ENCODE peak calls at places on chromosomes 13 and 19, in four cellular contexts. D is IMR-90, U is neuronal stem cell, H is H1. V is an unnamed sample.

GRCh38 chr19:31559494-31559893 is 210.3 kb upstream of the TSHZ3 start:
- DNase-seq in H (no peak), D (no peak), U (no peak), V (no peak)

GRCh38 chr19:14350302-14350701 is 30.9 kb upstream of the ADGRE5 start:
- DNase-seq in D (no peak), H (no peak), U (no peak), V (no peak)

GRCh38 chr13:112905990-112906641 is 62.9 kb upstream of the MCF2L start:
- DNase-seq in U (peak; percentile 41), H (peak; percentile 59), D (no peak), V (peak; percentile 79)

GRCh38 chr13:104592127-104592526 is 1525.9 kb upstream of the SLC10A2 start:
- DNase-seq in D (peak; percentile 76), H (no peak), U (no peak), V (no peak)

GRCh38 chr19:9406798-9407352 is 28.5 kb downstream of the ZNF266 start:
- DNase-seq in H (peak; percentile 19), U (no peak), D (peak; percentile 92), V (no peak)

GRCh38 chr19:8517551-8518442 is 3.8 kb upstream of the ZNF414 start:
- DNase-seq in U (no peak), D (no peak), H (no peak), V (peak; percentile 73)

GRCh38 chr19:35902870-35903475 is 644 bp downstream of the HCST start:
- DNase-seq in D (no peak), H (no peak), U (no peak), V (no peak)

GRCh38 chr13:114068723-114069322 is 63.6 kb downstream of the RASA3 start:
- DNase-seq in D (peak; percentile 77), H (no peak), U (no peak), V (peak; percentile 81)

GRCh38 chr13:84985860-84986259 is 813.4 kb downstream of the SLITRK6 start:
- DNase-seq in U (no peak), H (no peak), D (no peak), V (peak; percentile 20)

GRCh38 chr13:98181106-98181815 is 4.2 kb upstream of the RNF113B start:
- DNase-seq in H (no peak), D (no peak), U (no peak), V (no peak)

GRCh38 chr13:53075356-53076041 is 46.9 kb downstream of the OLFM4 start:
- DNase-seq in D (no peak), H (no peak), U (no peak), V (peak; percentile 61)
- H4K8ac ChIP-seq in D (no peak overlapping the region), H (no peak overlapping the region), U (no peak overlapping the region), V (no peak overlapping the region)

GRCh38 chr19:49793561-49793840 is 19.6 kb downstream of the FUZ start:
- DNase-seq in D (peak; percentile 57), U (no peak), H (no peak), V (no peak)
- H2BK120ac ChIP-seq in D (no peak overlapping the region), U (no peak overlapping the region), H (no peak overlapping the region), V (no peak overlapping the region)

DNA sequence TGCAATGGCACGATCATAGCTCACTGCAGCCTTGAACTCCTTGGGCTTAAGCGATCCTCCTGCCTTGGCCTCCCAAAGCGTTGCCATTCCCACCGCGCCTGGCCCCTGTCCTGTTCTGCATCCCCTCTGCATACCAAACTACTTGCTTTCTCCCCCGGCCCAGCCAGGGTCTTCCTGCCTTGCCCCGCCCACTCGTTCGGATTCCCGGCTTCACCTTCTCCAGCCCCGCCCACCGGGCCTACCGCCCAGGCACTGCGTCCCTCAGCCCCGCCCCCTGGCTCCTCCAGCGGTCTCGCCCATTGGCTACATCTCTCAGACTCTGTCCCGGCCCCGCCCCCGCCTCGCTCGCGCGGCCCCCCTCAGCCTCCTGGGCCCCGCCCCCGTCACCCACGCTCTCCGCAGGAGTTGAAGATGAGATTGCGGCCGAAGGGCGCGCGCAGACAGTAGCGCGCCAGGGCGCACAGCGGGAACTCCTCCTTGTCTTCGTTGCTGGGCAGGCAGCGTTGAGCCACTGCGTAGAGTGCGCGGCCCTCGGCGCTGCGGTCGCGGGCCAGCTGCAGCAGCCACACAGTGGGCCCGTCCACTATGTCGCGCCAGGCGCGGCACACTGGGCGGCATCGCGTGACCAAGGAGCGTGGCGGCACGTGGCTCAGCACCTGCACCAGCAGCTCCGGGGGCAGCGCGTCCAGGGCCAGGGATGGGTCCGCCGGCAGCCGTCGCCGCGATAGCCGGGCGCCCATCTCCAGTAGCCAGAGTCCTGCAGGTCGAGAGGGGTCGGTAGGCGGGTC is 19.0 kb downstream of the MRPS12 start:
- DNase-seq in U (peak; percentile 80), D (peak; percentile 25), H (peak; percentile 87), V (peak; percentile 93)
- H4K8ac ChIP-seq in U (no peak overlapping the region), D (no peak overlapping the region), H (peak overlapping the region; percentile 62), V (no peak overlapping the region)

GRCh38 chr19:40411958-40412499 is 1.1 kb downstream of the PRX start:
- DNase-seq in U (no peak), D (no peak), H (no peak), V (no peak)
- H2BK120ac ChIP-seq in U (no peak overlapping the region), D (no peak overlapping the region), H (no peak overlapping the region), V (no peak overlapping the region)

DNA sequence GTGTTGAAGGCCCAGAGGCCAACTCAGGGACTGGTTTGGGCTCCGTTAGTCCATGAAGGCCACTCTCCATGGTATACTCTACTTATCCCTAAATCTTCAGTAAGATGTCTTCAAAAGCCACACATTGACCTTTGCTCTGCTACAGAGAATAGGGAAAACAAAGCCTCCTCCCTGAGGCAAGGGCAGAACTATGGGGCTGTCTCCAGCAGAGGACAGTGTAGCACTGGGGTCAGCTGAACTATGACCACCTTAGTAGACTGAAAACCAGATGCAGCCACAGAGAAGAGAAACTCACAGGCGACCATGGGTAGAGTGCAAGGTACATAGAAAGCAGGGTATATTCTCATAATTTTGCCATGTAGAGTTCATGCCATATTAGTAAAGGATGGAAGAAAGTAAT is 587.4 kb downstream of the LMO7 start:
- DNase-seq in H (no peak), D (no peak), U (no peak), V (peak; percentile 49)
- H4K8ac ChIP-seq in H (no peak overlapping the region), D (no peak overlapping the region), U (no peak overlapping the region), V (no peak overlapping the region)

V was measured in mesendoderm.